ENCODE peak calls at places on chromosomes 7 and 10, in four cellular contexts. One of them, this sample, is unnamed.
A peak's percentile ranks its signal among the peaks of the same experiment; 100 is the strongest.

GRCh38 chr7:516606-517456 is 2.8 kb downstream of the PDGFA start:
- DNase-seq in IMR-90: peak; percentile 80
- DNase-seq in H9: no peak
- DNase-seq in trophoblast cell: peak; percentile 67
- DNase-seq in this sample: peak; percentile 88

GRCh38 chr7:140159487-140159886 is 17.3 kb downstream of the KDM7A start:
- DNase-seq in IMR-90: peak; percentile 38
- DNase-seq in H9: no peak
- DNase-seq in trophoblast cell: peak; percentile 41
- DNase-seq in this sample: no peak

GRCh38 chr10:43137971-43138756 is at the start of gene CSGALNACT2:
- DNase-seq in IMR-90: peak; percentile 86
- DNase-seq in H9: peak; percentile 69
- DNase-seq in trophoblast cell: peak; percentile 77
- DNase-seq in this sample: peak; percentile 90

GRCh38 chr10:94461503-94461902 is 59.2 kb downstream of the TBC1D12 start:
- DNase-seq in IMR-90: no peak
- DNase-seq in H9: no peak
- DNase-seq in trophoblast cell: no peak
- DNase-seq in this sample: no peak

GRCh38 chr10:104680467-104681401 is 39.6 kb downstream of the SORCS3 start:
- DNase-seq in IMR-90: no peak
- DNase-seq in H9: peak; percentile 75
- DNase-seq in trophoblast cell: no peak
- DNase-seq in this sample: no peak

GRCh38 chr10:44390585-44391072 is 5.7 kb upstream of the CXCL12 start:
- DNase-seq in IMR-90: no peak
- DNase-seq in H9: no peak
- DNase-seq in trophoblast cell: no peak
- DNase-seq in this sample: no peak

GRCh38 chr7:92747041-92747835 is 89.1 kb downstream of the CDK6 start:
- DNase-seq in IMR-90: peak; percentile 53
- DNase-seq in H9: no peak
- DNase-seq in trophoblast cell: no peak
- DNase-seq in this sample: peak; percentile 52

GRCh38 chr10:19658622-19659233 is 157.5 kb upstream of the PLXDC2 start:
- DNase-seq in IMR-90: no peak
- DNase-seq in H9: no peak
- DNase-seq in trophoblast cell: no peak
- DNase-seq in this sample: no peak

GRCh38 chr7:47267346-47267745 is 314.6 kb downstream of the TNS3 start:
- DNase-seq in IMR-90: no peak
- DNase-seq in H9: no peak
- DNase-seq in trophoblast cell: no peak
- DNase-seq in this sample: no peak

GRCh38 chr10:5479481-5480161 is 19.7 kb downstream of the CALML5 start:
- DNase-seq in IMR-90: no peak
- DNase-seq in H9: peak; percentile 16
- DNase-seq in trophoblast cell: no peak
- DNase-seq in this sample: no peak

GRCh38 chr7:78749052-78749746 is 704.3 kb downstream of the MAGI2 start:
- DNase-seq in IMR-90: no peak
- DNase-seq in H9: no peak
- DNase-seq in trophoblast cell: no peak
- DNase-seq in this sample: no peak
- H3K23ac ChIP-seq in IMR-90: no peak overlapping the region
- H3K23ac ChIP-seq in H9: no peak overlapping the region
- H3K23ac ChIP-seq in trophoblast cell: no peak overlapping the region
- H3K23ac ChIP-seq in this sample: no peak overlapping the region

GRCh38 chr10:132397671-132398565 is 918 bp downstream of the PWWP2B start:
- DNase-seq in IMR-90: peak; percentile 47
- DNase-seq in H9: no peak
- DNase-seq in trophoblast cell: peak; percentile 61
- DNase-seq in this sample: peak; percentile 69
- H3K23ac ChIP-seq in IMR-90: peak overlapping the region; percentile 82
- H3K23ac ChIP-seq in H9: no peak overlapping the region
- H3K23ac ChIP-seq in trophoblast cell: no peak overlapping the region
- H3K23ac ChIP-seq in this sample: peak overlapping the region; percentile 34

GRCh38 chr7:130490287-130490686 is 1.6 kb upstream of the MEST start:
- DNase-seq in IMR-90: no peak
- DNase-seq in H9: peak; percentile 47
- DNase-seq in trophoblast cell: no peak
- DNase-seq in this sample: peak; percentile 30

GRCh38 chr7:130492519-130493274 is 812 bp downstream of the MEST start:
- DNase-seq in IMR-90: no peak
- DNase-seq in H9: no peak
- DNase-seq in trophoblast cell: peak; percentile 4
- DNase-seq in this sample: peak; percentile 21

GRCh38 chr7:130493275-130493868 is 1.5 kb downstream of the MEST start:
- DNase-seq in IMR-90: peak; percentile 43
- DNase-seq in H9: no peak
- DNase-seq in trophoblast cell: no peak
- DNase-seq in this sample: peak; percentile 50

GRCh38 chr7:130490888-130491771 is 755 bp upstream of the MEST start:
- DNase-seq in IMR-90: peak; percentile 26
- DNase-seq in H9: peak; percentile 55
- DNase-seq in trophoblast cell: no peak
- DNase-seq in this sample: peak; percentile 77

DNA sequence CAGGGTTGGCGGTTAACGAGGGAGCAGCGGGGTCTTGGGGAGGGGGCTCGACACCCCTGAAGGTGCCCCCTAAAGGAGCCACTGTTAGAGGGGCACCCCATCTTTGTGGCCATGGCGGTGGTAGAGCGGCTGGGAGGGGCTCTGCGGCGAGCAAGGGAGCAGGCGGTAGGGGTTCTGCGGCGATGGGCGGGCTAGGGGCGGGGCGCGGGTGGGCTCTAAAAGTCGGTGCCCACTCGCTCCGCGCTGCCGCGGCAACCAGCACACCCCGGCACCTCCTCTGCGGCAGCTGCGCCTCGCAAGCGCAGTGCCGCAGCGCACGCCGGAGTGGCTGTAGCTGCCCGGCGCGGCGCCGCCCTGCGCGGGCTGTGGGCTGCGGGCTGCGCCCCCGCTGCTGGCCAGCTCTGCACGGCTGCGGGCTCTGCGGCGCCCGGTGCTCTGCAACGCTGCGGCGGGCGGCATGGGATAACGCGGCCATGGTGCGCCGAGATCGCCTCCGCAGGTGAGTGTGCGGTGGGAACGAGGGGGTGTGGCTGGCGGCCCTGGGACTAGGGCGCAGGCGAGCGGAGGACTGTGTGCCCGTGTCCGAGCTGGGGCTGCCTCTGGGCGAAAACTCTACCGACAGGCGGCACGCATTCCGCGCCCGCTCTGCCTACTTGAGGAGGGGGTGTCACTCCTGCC is at the start of gene MEST:
- DNase-seq in IMR-90: peak; percentile 47
- DNase-seq in H9: peak; percentile 50
- DNase-seq in trophoblast cell: peak; percentile 3
- DNase-seq in this sample: peak; percentile 45
- H3K23ac ChIP-seq in IMR-90: peak within 1 kb of the TSS; percentile 77
- H3K23ac ChIP-seq in H9: no peak within 1 kb of the TSS
- H3K23ac ChIP-seq in trophoblast cell: no peak within 1 kb of the TSS
- H3K23ac ChIP-seq in this sample: peak within 1 kb of the TSS; percentile 26

GRCh38 chr7:4190021-4190981 is 491.8 kb upstream of the FOXK1 start:
- DNase-seq in IMR-90: no peak
- DNase-seq in H9: no peak
- DNase-seq in trophoblast cell: no peak
- DNase-seq in this sample: no peak

GRCh38 chr7:4191525-4191924 is 490.6 kb upstream of the FOXK1 start:
- DNase-seq in IMR-90: no peak
- DNase-seq in H9: no peak
- DNase-seq in trophoblast cell: no peak
- DNase-seq in this sample: no peak

GRCh38 chr7:4189151-4189570 is 492.9 kb upstream of the FOXK1 start:
- DNase-seq in IMR-90: peak; percentile 2
- DNase-seq in H9: no peak
- DNase-seq in trophoblast cell: peak; percentile 63
- DNase-seq in this sample: peak; percentile 67

GRCh38 chr7:4188646-4189045 is 493.4 kb upstream of the FOXK1 start:
- DNase-seq in IMR-90: no peak
- DNase-seq in H9: no peak
- DNase-seq in trophoblast cell: no peak
- DNase-seq in this sample: no peak

DNA sequence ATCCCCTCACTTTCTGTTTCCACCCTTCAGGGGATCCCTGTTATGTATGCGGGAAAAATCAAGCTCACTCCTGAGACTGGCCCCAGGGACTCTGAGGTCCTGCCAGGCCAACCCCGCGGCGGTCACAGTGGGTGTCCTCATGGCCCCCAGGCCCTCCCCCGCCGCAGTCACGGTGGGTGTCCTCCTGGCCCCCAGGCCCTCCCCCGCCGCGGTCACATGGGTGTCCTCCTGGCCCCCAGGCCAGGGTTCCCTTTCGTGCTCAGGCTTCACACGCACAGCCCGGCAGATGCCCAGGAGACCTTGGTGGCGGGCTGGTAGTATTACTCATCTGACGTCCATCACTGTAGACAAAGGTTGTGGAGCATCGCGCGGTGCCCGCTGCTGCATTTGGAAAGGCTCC is 491.0 kb upstream of the FOXK1 start:
- DNase-seq in IMR-90: no peak
- DNase-seq in H9: no peak
- DNase-seq in trophoblast cell: no peak
- DNase-seq in this sample: no peak
- H3K23ac ChIP-seq in IMR-90: no peak overlapping the region
- H3K23ac ChIP-seq in H9: no peak overlapping the region
- H3K23ac ChIP-seq in trophoblast cell: no peak overlapping the region
- H3K23ac ChIP-seq in this sample: no peak overlapping the region

DNA sequence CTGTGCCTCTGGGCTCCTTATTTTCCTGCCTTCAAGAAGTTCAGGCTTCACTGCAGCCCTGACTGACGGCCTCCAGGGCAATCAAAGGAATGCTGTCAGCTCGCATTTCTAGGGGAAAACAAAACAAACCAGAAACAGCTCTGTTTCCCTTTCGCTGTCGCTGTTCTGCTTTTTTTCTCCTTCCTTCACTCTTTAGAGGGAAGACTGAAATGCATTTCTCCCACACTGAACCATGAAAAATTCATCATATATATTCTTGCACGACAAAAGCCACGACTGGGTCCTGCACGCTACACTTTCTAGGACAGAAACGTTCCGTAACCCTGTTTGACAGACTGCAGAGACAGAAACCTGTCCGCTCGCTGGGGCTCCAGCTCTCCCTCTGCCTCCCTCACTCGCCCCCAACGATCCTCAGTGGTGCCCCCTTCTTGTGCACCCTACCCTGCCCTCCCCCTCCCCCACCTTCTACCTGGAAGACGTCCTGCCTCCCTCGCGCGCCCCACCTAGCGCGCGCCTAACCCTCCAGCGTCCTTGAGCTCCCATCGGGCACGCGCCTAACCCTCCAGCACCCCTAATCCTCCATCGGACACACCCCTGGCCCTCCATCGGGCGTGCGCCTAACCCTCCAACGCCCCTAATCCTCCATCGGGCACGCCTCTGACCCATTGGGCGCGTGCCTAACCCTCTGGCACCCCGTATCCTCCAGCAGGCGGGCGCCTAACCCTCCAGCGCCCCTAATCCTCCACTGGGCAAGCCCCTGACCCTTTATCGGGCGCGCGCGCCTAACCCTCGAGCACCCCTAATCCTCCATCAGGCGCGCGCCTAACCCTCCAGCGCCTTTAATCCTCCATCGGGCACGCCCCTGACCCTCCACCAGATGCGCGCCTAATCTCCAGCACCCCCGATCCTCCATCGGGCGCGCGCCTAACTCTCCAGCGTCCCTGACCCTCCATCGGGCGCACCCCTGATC is 37.1 kb downstream of the SVOPL start:
- DNase-seq in IMR-90: no peak
- DNase-seq in H9: peak; percentile 51
- DNase-seq in trophoblast cell: peak; percentile 84
- DNase-seq in this sample: peak; percentile 24
- H3K23ac ChIP-seq in IMR-90: no peak overlapping the region
- H3K23ac ChIP-seq in H9: no peak overlapping the region
- H3K23ac ChIP-seq in trophoblast cell: peak overlapping the region; percentile 82
- H3K23ac ChIP-seq in this sample: no peak overlapping the region

DNA sequence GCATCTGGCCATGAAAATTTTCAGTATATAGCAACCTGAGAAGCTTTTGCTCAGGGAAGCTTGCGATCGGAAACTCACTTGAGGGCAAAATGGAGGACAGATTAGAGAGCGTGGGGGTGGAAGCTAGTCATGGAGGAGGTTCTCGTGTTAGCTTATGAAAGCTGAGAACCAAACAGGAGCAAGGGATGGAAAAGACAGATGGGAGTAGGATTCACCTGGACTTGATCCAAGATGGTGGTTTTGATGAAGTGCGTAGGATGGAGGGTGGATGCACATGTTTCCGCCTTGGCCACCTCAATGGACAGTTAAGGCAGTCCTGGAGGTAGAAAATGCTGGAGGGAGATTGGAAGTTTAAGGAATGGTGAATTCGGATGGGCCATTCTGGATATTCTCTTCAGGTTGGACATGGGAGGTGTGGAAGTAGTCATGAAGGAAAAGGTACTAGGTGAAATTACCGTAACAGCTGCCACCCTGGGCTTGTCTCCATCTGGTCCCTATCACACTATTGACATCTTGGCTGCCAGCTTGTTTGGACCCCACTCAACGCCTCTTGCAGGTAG is 6.3 kb upstream of the C10orf95 start:
- DNase-seq in IMR-90: no peak
- DNase-seq in H9: no peak
- DNase-seq in trophoblast cell: no peak
- DNase-seq in this sample: no peak
- H3K23ac ChIP-seq in IMR-90: no peak overlapping the region
- H3K23ac ChIP-seq in H9: no peak overlapping the region
- H3K23ac ChIP-seq in trophoblast cell: no peak overlapping the region
- H3K23ac ChIP-seq in this sample: no peak overlapping the region

DNA sequence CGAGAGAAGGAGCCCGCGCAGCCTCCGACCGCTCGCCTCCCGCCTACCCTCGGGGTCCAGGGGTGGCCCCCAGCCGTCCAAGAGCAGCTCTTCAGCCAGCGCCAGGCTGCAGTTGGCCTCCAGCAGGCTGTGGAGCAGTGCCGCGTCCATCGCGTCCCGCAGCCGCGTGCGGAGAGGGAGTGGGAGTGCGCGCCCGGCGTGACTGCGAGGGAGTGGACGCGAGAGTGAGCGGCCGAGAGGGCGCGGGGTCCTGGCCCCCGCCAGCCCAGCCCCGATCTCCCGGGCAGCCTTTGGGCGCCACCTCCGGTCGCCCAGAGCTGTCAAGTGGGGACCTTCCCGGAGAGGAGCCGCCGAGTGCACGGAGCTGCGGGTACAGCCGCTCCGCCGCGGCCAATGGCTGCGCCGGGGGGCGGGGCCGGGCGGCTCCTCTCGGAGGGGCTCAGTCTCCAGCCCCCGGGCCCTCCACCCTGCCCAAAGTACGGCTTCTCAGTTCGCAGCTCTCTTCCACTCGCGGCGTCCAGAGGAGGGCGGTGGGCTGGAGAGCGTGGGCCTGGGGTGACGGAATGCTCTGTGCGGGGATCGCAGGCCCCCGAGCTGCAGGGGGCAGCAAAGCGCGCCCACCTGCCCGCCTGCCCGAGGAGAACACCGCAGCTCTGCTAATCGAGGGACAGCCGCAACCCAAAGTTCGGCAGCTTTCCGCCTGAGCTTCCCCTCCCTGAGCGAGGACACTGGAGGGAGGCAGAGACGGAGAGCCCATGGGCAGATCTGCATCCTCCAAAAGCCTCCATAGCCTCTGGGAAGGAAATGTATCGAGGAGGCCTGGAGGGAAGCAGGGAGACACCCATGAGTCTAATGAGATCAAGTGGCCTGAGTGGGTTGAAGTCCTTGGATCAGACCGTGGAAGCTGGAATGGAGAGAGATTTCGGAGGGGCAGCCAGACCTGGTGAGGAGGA is at the start of gene CRHR2:
- DNase-seq in IMR-90: no peak
- DNase-seq in H9: peak; percentile 70
- DNase-seq in trophoblast cell: no peak
- DNase-seq in this sample: no peak
- H3K23ac ChIP-seq in IMR-90: no peak within 1 kb of the TSS
- H3K23ac ChIP-seq in H9: no peak within 1 kb of the TSS
- H3K23ac ChIP-seq in trophoblast cell: no peak within 1 kb of the TSS
- H3K23ac ChIP-seq in this sample: no peak within 1 kb of the TSS